ENCODE peak calls at places on chromosome 9, in ten cellular contexts. Y is psoas muscle; M is HFF-Myc; J is thoracic aorta; G is CD8-positive, alpha-beta memory T cell; L is adrenal gland; O is adipocyte; Z is lower lobe of right lung; K is tibial artery; P is CD8-positive, alpha-beta T cell. V is an unnamed sample.

GRCh38 chr9:8251566-8251965 is 452.0 kb upstream of the DMAC1 start:
- DNase-seq in Y (no peak), M (no peak), J (no peak), G (no peak), L (no peak), O (no peak), Z (no peak), K (no peak), P (no peak), V (no peak)

GRCh38 chr9:114594136-114594535 is 6.6 kb downstream of the ATP6V1G1 start:
- DNase-seq in Y (no peak), M (no peak), J (no peak), G (no peak), L (no peak), O (no peak), Z (no peak), K (no peak), P (no peak), V (no peak)

GRCh38 chr9:5557606-5558587 is 47.6 kb downstream of the PDCD1LG2 start:
- DNase-seq in Y (no peak), M (no peak), J (no peak), G (peak), L (no peak), O (no peak), Z (peak), K (peak), P (peak), V (peak)

GRCh38 chr9:128127568-128127989 is at the start of gene PTGES2:
- DNase-seq in Y (peak), M (peak), J (no peak), G (peak), L (peak), O (peak), Z (peak), K (peak), P (peak), V (peak)

GRCh38 chr9:130835441-130836298 is 616 bp downstream of the ABL1 start:
- DNase-seq in Y (peak), M (no peak), J (no peak), G (peak), L (peak), O (peak), Z (peak), K (no peak), P (peak), V (no peak)

GRCh38 chr9:6565312-6565711 is 80.2 kb downstream of the GLDC start:
- DNase-seq in Y (no peak), M (no peak), J (no peak), G (no peak), L (no peak), O (no peak), Z (no peak), K (no peak), P (no peak), V (no peak)

GRCh38 chr9:10238087-10238486 is 374.7 kb downstream of the PTPRD start:
- DNase-seq in Y (no peak), M (no peak), J (no peak), G (no peak), L (no peak), O (no peak), Z (no peak), K (no peak), P (no peak), V (no peak)

GRCh38 chr9:132754236-132754635 is 84.0 kb downstream of the GTF3C4 start:
- DNase-seq in Y (no peak), M (no peak), J (no peak), G (no peak), L (no peak), O (no peak), Z (no peak), K (no peak), P (no peak), V (no peak)

GRCh38 chr9:104009853-104010252 is 84.3 kb upstream of the SMC2 start:
- DNase-seq in Y (no peak), M (no peak), J (no peak), G (no peak), L (no peak), O (no peak), Z (no peak), K (no peak), P (no peak), V (no peak)

GRCh38 chr9:116096853-116097252 is 56.7 kb upstream of the PAPPA start:
- DNase-seq in Y (no peak), M (no peak), J (no peak), G (no peak), L (no peak), O (peak), Z (no peak), K (no peak), P (no peak), V (no peak)

GRCh38 chr9:86352440-86353106 is 1.6 kb downstream of the TUT7 start:
- DNase-seq in Y (no peak), M (no peak), J (no peak), G (peak), L (no peak), O (no peak), Z (no peak), K (no peak), P (no peak), V (no peak)

GRCh38 chr9:133570681-133571080 is 36.2 kb downstream of the ADAMTSL2 start:
- DNase-seq in Y (no peak), M (no peak), J (no peak), G (no peak), L (no peak), O (no peak), Z (no peak), K (no peak), P (no peak), V (no peak)

GRCh38 chr9:114738581-114739316 is 56.8 kb upstream of the TEX48 start:
- DNase-seq in Y (peak), M (peak), J (peak), G (peak), L (peak), O (peak), Z (peak), K (peak), P (peak), V (peak)

GRCh38 chr9:29449294-29449693 is 1876.0 kb upstream of the C9orf72 start:
- DNase-seq in Y (no peak), M (no peak), J (no peak), G (no peak), L (no peak), O (no peak), Z (no peak), K (no peak), P (no peak), V (no peak)

GRCh38 chr9:4684820-4685219 is 5.5 kb downstream of the CDC37L1 start:
- DNase-seq in Y (no peak), M (no peak), J (no peak), G (no peak), L (no peak), O (no peak), Z (no peak), K (no peak), P (no peak), V (no peak)

GRCh38 chr9:135492886-135493669 is 7.4 kb upstream of the MRPS2 start:
- DNase-seq in Y (no peak), M (no peak), J (no peak), G (no peak), L (no peak), O (no peak), Z (peak), K (no peak), P (no peak), V (no peak)

GRCh38 chr9:75896193-75896592 is 5.7 kb downstream of the PCSK5 start:
- DNase-seq in Y (no peak), M (no peak), J (no peak), G (no peak), L (no peak), O (no peak), Z (no peak), K (no peak), P (no peak), V (no peak)
- H3K4me3 ChIP-seq in Y (no peak), M (no peak), J (no peak), G (no peak), L (no peak), O (no peak), Z (no peak), K (no peak), P (no peak), V (no peak)

GRCh38 chr9:1929722-1930621 is 85.2 kb upstream of the SMARCA2 start:
- DNase-seq in Y (no peak), M (no peak), J (no peak), G (no peak), L (no peak), O (no peak), Z (no peak), K (no peak), P (no peak), V (no peak)
- H3K4me3 ChIP-seq in Y (no peak), M (no peak), J (no peak), G (no peak), L (no peak), O (no peak), Z (no peak), K (no peak), P (no peak), V (no peak)

DNA sequence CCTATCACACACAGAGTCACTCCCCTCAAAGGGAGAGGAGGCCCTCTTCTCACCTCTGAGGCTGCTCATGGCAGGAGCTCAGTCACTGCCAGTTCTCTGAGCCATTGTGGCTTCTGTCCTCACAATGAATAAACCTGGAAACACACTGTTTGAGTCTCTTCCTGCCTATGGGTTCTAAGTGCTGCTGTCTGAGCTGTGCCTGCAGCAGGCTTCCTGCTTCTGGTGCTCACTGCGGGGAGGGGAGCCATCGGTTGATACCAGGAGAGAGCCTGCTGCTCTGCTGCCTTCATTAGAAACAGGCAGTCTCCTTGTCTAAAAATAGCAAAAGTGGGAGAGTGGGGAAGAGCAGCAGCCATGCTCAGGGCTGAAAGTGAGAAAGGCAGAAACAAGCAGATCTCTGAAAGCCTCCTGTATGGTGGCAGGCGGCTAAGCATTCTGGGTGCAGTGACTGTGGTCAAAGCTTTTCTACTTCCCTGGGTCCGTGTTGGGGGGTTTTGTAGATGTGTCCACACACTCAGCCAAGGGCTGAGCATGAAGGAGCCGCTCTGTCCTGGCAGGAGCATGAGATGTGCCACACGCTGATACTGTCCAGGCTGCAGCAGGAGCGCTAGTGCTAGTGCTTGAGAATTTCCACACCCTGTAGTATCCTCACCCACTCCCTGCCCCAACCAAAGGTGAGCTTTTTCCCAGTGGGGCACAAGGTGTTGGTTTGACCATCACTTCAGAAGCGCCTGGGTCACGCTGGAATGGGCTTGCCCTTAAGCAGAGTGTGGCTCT is 34.2 kb downstream of the PRKACG start:
- DNase-seq in Y (no peak), M (no peak), J (no peak), G (no peak), L (no peak), O (no peak), Z (no peak), K (no peak), P (peak), V (no peak)
- H3K4me3 ChIP-seq in Y (no peak), M (no peak), J (no peak), G (no peak), L (no peak), O (no peak), Z (no peak), K (no peak), P (no peak), V (no peak)

GRCh38 chr9:113156880-113157279 is 6.1 kb downstream of the SLC31A2 start:
- DNase-seq in Y (no peak), M (no peak), J (no peak), G (no peak), L (no peak), O (no peak), Z (no peak), K (no peak), P (no peak), V (no peak)
- H3K4me3 ChIP-seq in Y (no peak), M (no peak), J (no peak), G (no peak), L (no peak), O (no peak), Z (no peak), K (no peak), P (no peak), V (no peak)

DNA sequence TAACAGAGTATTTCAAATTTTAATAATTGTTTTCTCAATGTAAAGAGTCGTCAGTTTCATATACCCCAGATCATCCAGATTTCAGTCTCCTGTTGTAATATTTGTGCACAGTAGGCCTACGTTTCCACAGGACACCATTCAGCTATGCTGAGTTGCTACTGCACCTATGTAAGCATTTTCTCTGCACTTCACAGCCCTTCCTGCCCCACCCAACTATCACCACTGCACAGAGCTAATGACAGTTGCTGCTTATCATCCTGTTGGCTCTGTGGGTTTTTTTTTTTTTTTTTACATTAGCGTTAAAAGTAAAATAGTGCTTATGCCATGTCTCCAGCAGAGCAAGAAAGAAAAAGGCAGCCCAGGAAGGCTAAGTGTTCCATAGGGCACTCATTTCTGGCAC is 5.9 kb upstream of the PRKACG start:
- DNase-seq in Y (no peak), M (no peak), J (no peak), G (peak), L (no peak), O (no peak), Z (no peak), K (no peak), P (peak), V (no peak)
- H3K4me3 ChIP-seq in Y (no peak), M (no peak), J (no peak), G (no peak), L (no peak), O (no peak), Z (no peak), K (no peak), P (no peak), V (no peak)

GRCh38 chr9:68648971-68649370 is 56.1 kb upstream of the PIP5K1B start:
- DNase-seq in Y (no peak), M (no peak), J (no peak), G (no peak), L (no peak), O (no peak), Z (no peak), K (no peak), P (no peak), V (no peak)
- H3K4me3 ChIP-seq in Y (no peak), M (no peak), J (no peak), G (no peak), L (no peak), O (no peak), Z (no peak), K (no peak), P (no peak), V (no peak)

GRCh38 chr9:126375386-126375785 is 48.8 kb downstream of the MVB12B start:
- DNase-seq in Y (no peak), M (no peak), J (no peak), G (no peak), L (no peak), O (no peak), Z (no peak), K (peak), P (no peak), V (no peak)
- H3K4me3 ChIP-seq in Y (peak), M (no peak), J (no peak), G (no peak), L (no peak), O (peak), Z (no peak), K (no peak), P (no peak), V (no peak)

GRCh38 chr9:89744730-89745129 is 139.9 kb downstream of the GADD45G start:
- DNase-seq in Y (no peak), M (no peak), J (no peak), G (no peak), L (no peak), O (no peak), Z (no peak), K (no peak), P (no peak), V (no peak)

GRCh38 chr9:89745601-89746376 is 141.0 kb downstream of the GADD45G start:
- DNase-seq in Y (no peak), M (no peak), J (no peak), G (no peak), L (no peak), O (no peak), Z (no peak), K (no peak), P (no peak), V (no peak)

GRCh38 chr9:89743216-89743575 is 138.4 kb downstream of the GADD45G start:
- DNase-seq in Y (no peak), M (no peak), J (no peak), G (no peak), L (no peak), O (no peak), Z (no peak), K (no peak), P (peak), V (no peak)

GRCh38 chr9:89743576-89744254 is 138.9 kb downstream of the GADD45G start:
- DNase-seq in Y (no peak), M (no peak), J (no peak), G (peak), L (no peak), O (no peak), Z (no peak), K (no peak), P (peak), V (no peak)

DNA sequence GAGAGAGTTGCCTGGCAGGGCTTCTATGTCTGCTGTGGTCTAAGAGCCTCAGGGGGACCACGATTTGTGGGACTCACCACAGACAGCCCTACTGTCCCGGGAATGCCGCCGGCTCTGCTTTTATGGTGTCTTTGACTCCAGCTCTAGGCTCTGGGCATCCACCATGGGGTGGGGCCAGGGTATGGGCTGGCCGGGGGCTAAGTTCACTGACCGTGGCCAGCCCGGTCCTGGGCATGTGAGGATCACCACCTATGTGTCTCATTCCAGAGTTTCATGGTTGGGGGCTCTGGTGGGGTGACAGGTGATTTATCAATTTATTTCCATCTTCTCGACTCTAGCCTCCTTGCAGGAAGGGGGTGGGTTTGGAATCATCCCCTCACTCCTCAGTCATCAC is 139.4 kb downstream of the GADD45G start:
- DNase-seq in Y (no peak), M (no peak), J (no peak), G (no peak), L (no peak), O (no peak), Z (no peak), K (no peak), P (no peak), V (no peak)
- H3K4me3 ChIP-seq in Y (no peak), M (no peak), J (no peak), G (no peak), L (no peak), O (no peak), Z (no peak), K (no peak), P (no peak), V (no peak)

GRCh38 chr9:107491081-107492053 is 1.8 kb upstream of the KLF4 start:
- DNase-seq in Y (peak), M (no peak), J (no peak), G (no peak), L (peak), O (peak), Z (peak), K (peak), P (no peak), V (peak)
- H3K4me3 ChIP-seq in Y (peak), M (no peak), J (peak), G (no peak), L (peak), O (peak), Z (peak), K (peak), P (no peak), V (peak)

DNA sequence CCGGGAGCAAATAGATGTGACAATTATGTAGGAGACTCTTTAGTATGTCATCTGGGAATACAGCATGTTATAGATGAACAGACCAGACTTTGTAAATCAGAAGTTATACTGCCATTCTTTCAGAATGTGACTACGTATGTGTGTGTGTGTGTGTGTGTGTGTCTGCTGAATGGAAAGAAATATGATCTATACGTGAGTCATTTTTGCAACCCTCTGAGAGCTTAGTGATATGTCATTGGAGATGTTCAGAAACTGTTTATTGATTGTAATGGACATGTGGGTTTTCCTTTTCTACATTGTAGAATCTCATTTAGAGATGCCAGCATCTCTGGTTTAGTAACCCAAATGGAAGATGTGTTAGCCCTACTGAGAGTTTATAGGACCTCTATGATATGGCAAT is 731.5 kb downstream of the TLE1 start:
- DNase-seq in Y (no peak), M (no peak), J (no peak), G (no peak), L (no peak), O (no peak), Z (no peak), K (no peak), P (no peak), V (no peak)
- H3K4me3 ChIP-seq in Y (no peak), M (no peak), J (no peak), G (no peak), L (no peak), O (no peak), Z (no peak), K (no peak), P (no peak), V (no peak)